ENCODE peak calls at places on chromosomes 13 and 19, in nine cellular contexts. One of them, this sample, is unnamed.
A peak's percentile ranks its signal among the peaks of the same experiment; 100 is the strongest.

GRCh38 chr19:20315543-20315942 is 148.5 kb downstream of the ZNF486 start:
- DNase-seq in CD8-positive, alpha-beta T cell: no peak
- DNase-seq in A549: no peak
- DNase-seq in AG04450: no peak
- DNase-seq in upper lobe of right lung: no peak
- DNase-seq in transverse colon: no peak
- DNase-seq in Peyer's patch: no peak
- DNase-seq in breast epithelium: no peak
- DNase-seq in endodermal cell: no peak
- DNase-seq in this sample: no peak

GRCh38 chr13:80530902-80531301 is 190.0 kb upstream of the SPRY2 start:
- DNase-seq in upper lobe of right lung: no peak
- DNase-seq in A549: no peak
- DNase-seq in CD8-positive, alpha-beta T cell: no peak
- DNase-seq in AG04450: no peak
- DNase-seq in transverse colon: no peak
- DNase-seq in breast epithelium: no peak
- DNase-seq in endodermal cell: no peak
- DNase-seq in Peyer's patch: no peak
- DNase-seq in this sample: no peak

GRCh38 chr19:11446652-11447301 is 11.3 kb downstream of the PRKCSH start:
- DNase-seq in AG04450: no peak
- DNase-seq in CD8-positive, alpha-beta T cell: peak; percentile 52
- DNase-seq in A549: peak; percentile 40
- DNase-seq in endodermal cell: peak; percentile 91
- DNase-seq in transverse colon: peak; percentile 50
- DNase-seq in Peyer's patch: peak; percentile 58
- DNase-seq in breast epithelium: no peak
- DNase-seq in upper lobe of right lung: peak; percentile 82
- DNase-seq in this sample: no peak

GRCh38 chr19:42634409-42635232 is 39.9 kb upstream of the CEACAM8 start:
- DNase-seq in upper lobe of right lung: no peak
- DNase-seq in A549: peak; percentile 71
- DNase-seq in transverse colon: peak; percentile 12
- DNase-seq in endodermal cell: peak; percentile 64
- DNase-seq in breast epithelium: no peak
- DNase-seq in AG04450: no peak
- DNase-seq in CD8-positive, alpha-beta T cell: peak; percentile 24
- DNase-seq in Peyer's patch: no peak
- DNase-seq in this sample: no peak

GRCh38 chr13:94661396-94661795 is 50.9 kb downstream of the SOX21 start:
- DNase-seq in breast epithelium: no peak
- DNase-seq in upper lobe of right lung: no peak
- DNase-seq in Peyer's patch: no peak
- DNase-seq in CD8-positive, alpha-beta T cell: no peak
- DNase-seq in A549: no peak
- DNase-seq in transverse colon: no peak
- DNase-seq in endodermal cell: no peak
- DNase-seq in AG04450: no peak
- DNase-seq in this sample: no peak

GRCh38 chr19:31105761-31106160 is 243.5 kb downstream of the TSHZ3 start:
- DNase-seq in endodermal cell: no peak
- DNase-seq in upper lobe of right lung: no peak
- DNase-seq in A549: no peak
- DNase-seq in AG04450: no peak
- DNase-seq in CD8-positive, alpha-beta T cell: no peak
- DNase-seq in transverse colon: no peak
- DNase-seq in breast epithelium: no peak
- DNase-seq in Peyer's patch: no peak
- DNase-seq in this sample: no peak

GRCh38 chr13:113220141-113220598 is 10.8 kb downstream of the CUL4A start:
- DNase-seq in Peyer's patch: peak; percentile 79
- DNase-seq in A549: no peak
- DNase-seq in breast epithelium: no peak
- DNase-seq in CD8-positive, alpha-beta T cell: no peak
- DNase-seq in AG04450: no peak
- DNase-seq in upper lobe of right lung: peak; percentile 73
- DNase-seq in transverse colon: peak; percentile 65
- DNase-seq in endodermal cell: peak; percentile 42
- DNase-seq in this sample: peak; percentile 86

GRCh38 chr19:1315470-1316166 is 29.9 kb downstream of the EFNA2 start:
- DNase-seq in endodermal cell: peak; percentile 86
- DNase-seq in Peyer's patch: peak; percentile 68
- DNase-seq in CD8-positive, alpha-beta T cell: peak; percentile 23
- DNase-seq in transverse colon: peak; percentile 64
- DNase-seq in A549: peak; percentile 52
- DNase-seq in AG04450: no peak
- DNase-seq in breast epithelium: no peak
- DNase-seq in upper lobe of right lung: peak; percentile 81
- DNase-seq in this sample: peak; percentile 63

GRCh38 chr19:1156305-1156801 is 17.7 kb downstream of the SBNO2 start:
- DNase-seq in Peyer's patch: no peak
- DNase-seq in breast epithelium: no peak
- DNase-seq in transverse colon: no peak
- DNase-seq in CD8-positive, alpha-beta T cell: no peak
- DNase-seq in upper lobe of right lung: peak; percentile 78
- DNase-seq in AG04450: no peak
- DNase-seq in endodermal cell: no peak
- DNase-seq in A549: peak; percentile 60
- DNase-seq in this sample: no peak

GRCh38 chr19:11479470-11480080 is 1.3 kb downstream of the ELAVL3 start:
- DNase-seq in AG04450: no peak
- DNase-seq in upper lobe of right lung: no peak
- DNase-seq in CD8-positive, alpha-beta T cell: no peak
- DNase-seq in transverse colon: peak; percentile 26
- DNase-seq in Peyer's patch: no peak
- DNase-seq in breast epithelium: no peak
- DNase-seq in A549: no peak
- DNase-seq in endodermal cell: peak; percentile 95
- DNase-seq in this sample: no peak

GRCh38 chr13:23848639-23849282 is 40.4 kb downstream of the MIPEP start:
- DNase-seq in Peyer's patch: no peak
- DNase-seq in transverse colon: no peak
- DNase-seq in AG04450: no peak
- DNase-seq in endodermal cell: no peak
- DNase-seq in upper lobe of right lung: no peak
- DNase-seq in A549: no peak
- DNase-seq in CD8-positive, alpha-beta T cell: no peak
- DNase-seq in breast epithelium: no peak
- DNase-seq in this sample: no peak

GRCh38 chr19:13835791-13836723 is 40.8 kb downstream of the ZSWIM4 start:
- DNase-seq in CD8-positive, alpha-beta T cell: no peak
- DNase-seq in transverse colon: no peak
- DNase-seq in endodermal cell: peak; percentile 47
- DNase-seq in upper lobe of right lung: peak; percentile 77
- DNase-seq in AG04450: no peak
- DNase-seq in Peyer's patch: no peak
- DNase-seq in A549: peak; percentile 78
- DNase-seq in breast epithelium: no peak
- DNase-seq in this sample: peak; percentile 55

GRCh38 chr19:12792048-12792852 is 964 bp downstream of the JUNB start:
- DNase-seq in Peyer's patch: peak; percentile 92
- DNase-seq in upper lobe of right lung: peak; percentile 89
- DNase-seq in A549: peak; percentile 60
- DNase-seq in transverse colon: peak; percentile 79
- DNase-seq in endodermal cell: peak; percentile 91
- DNase-seq in AG04450: no peak
- DNase-seq in breast epithelium: peak; percentile 79
- DNase-seq in CD8-positive, alpha-beta T cell: peak; percentile 78
- DNase-seq in this sample: peak; percentile 80

GRCh38 chr13:68810660-68811059 is 1297.0 kb upstream of the ATXN8OS start:
- DNase-seq in upper lobe of right lung: no peak
- DNase-seq in Peyer's patch: no peak
- DNase-seq in breast epithelium: no peak
- DNase-seq in endodermal cell: no peak
- DNase-seq in A549: peak; percentile 2
- DNase-seq in CD8-positive, alpha-beta T cell: no peak
- DNase-seq in AG04450: no peak
- DNase-seq in transverse colon: no peak
- DNase-seq in this sample: no peak

GRCh38 chr13:97268772-97269171 is 46.6 kb downstream of the MBNL2 start:
- DNase-seq in A549: no peak
- DNase-seq in endodermal cell: peak; percentile 76
- DNase-seq in transverse colon: no peak
- DNase-seq in upper lobe of right lung: no peak
- DNase-seq in breast epithelium: no peak
- DNase-seq in AG04450: no peak
- DNase-seq in CD8-positive, alpha-beta T cell: no peak
- DNase-seq in Peyer's patch: no peak
- DNase-seq in this sample: no peak

GRCh38 chr13:99653526-99653925 is 152.3 kb downstream of the TM9SF2 start:
- DNase-seq in Peyer's patch: no peak
- DNase-seq in CD8-positive, alpha-beta T cell: no peak
- DNase-seq in transverse colon: no peak
- DNase-seq in A549: no peak
- DNase-seq in endodermal cell: no peak
- DNase-seq in breast epithelium: no peak
- DNase-seq in AG04450: no peak
- DNase-seq in upper lobe of right lung: no peak
- DNase-seq in this sample: no peak

GRCh38 chr13:45511310-45512147 is 46.8 kb downstream of the COG3 start:
- DNase-seq in endodermal cell: no peak
- DNase-seq in breast epithelium: no peak
- DNase-seq in CD8-positive, alpha-beta T cell: peak; percentile 20
- DNase-seq in AG04450: peak; percentile 50
- DNase-seq in A549: peak; percentile 64
- DNase-seq in upper lobe of right lung: no peak
- DNase-seq in Peyer's patch: peak; percentile 60
- DNase-seq in transverse colon: no peak
- DNase-seq in this sample: no peak

GRCh38 chr13:49625392-49626137 is 2.7 kb upstream of the ARL11 start:
- DNase-seq in A549: peak; percentile 14
- DNase-seq in upper lobe of right lung: peak; percentile 85
- DNase-seq in Peyer's patch: peak; percentile 90
- DNase-seq in CD8-positive, alpha-beta T cell: no peak
- DNase-seq in transverse colon: peak; percentile 75
- DNase-seq in AG04450: no peak
- DNase-seq in endodermal cell: no peak
- DNase-seq in breast epithelium: no peak
- DNase-seq in this sample: peak; percentile 94
- H3K9me3 ChIP-seq in A549: no peaks in the 10 kb centered on the region
- H3K9me3 ChIP-seq in upper lobe of right lung: no peaks in the 10 kb centered on the region
- H3K9me3 ChIP-seq in Peyer's patch: no peaks in the 10 kb centered on the region
- H3K9me3 ChIP-seq in CD8-positive, alpha-beta T cell: no peaks in the 10 kb centered on the region
- H3K9me3 ChIP-seq in transverse colon: no peaks in the 10 kb centered on the region
- H3K9me3 ChIP-seq in AG04450: peaks cover 4% of the 10 kb centered on the region
- H3K9me3 ChIP-seq in endodermal cell: no peaks in the 10 kb centered on the region
- H3K9me3 ChIP-seq in breast epithelium: no peaks in the 10 kb centered on the region
- H3K9me3 ChIP-seq in this sample: no peaks in the 10 kb centered on the region

DNA sequence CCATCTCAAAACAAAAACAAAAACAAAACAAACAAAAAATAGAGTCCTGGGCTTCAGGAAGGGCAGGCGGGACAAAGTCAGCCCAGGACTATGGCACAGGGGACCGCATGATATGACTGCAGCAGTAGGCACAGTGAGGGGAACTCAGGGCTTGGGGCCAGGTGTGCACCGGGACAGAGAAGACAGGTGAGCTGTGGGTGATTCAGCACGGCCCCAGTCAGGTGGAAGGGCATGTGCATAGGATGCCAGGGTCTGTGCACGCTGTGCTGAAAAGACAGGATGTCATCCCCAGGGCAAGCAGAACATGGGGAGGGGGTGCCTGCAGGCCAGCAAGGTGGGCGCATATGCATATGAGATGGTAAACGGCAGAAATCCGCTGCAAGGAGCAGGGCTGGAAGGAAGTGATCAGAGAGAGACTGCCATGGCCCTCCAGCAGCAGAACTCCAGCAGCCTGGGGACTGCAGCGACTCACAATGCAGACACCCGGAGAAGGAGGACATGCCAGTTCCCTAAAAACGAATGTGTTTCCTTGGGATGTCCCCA is 15.0 kb downstream of the EPS15L1 start:
- DNase-seq in AG04450: no peak
- DNase-seq in CD8-positive, alpha-beta T cell: no peak
- DNase-seq in A549: no peak
- DNase-seq in endodermal cell: no peak
- DNase-seq in upper lobe of right lung: no peak
- DNase-seq in transverse colon: no peak
- DNase-seq in Peyer's patch: no peak
- DNase-seq in breast epithelium: no peak
- DNase-seq in this sample: no peak
- H3K4me3 ChIP-seq in AG04450: peak overlapping the region; percentile 15
- H3K4me3 ChIP-seq in CD8-positive, alpha-beta T cell: no peak overlapping the region
- H3K4me3 ChIP-seq in A549: no peak overlapping the region
- H3K4me3 ChIP-seq in endodermal cell: no peak overlapping the region
- H3K4me3 ChIP-seq in upper lobe of right lung: no peak overlapping the region
- H3K4me3 ChIP-seq in transverse colon: no peak overlapping the region
- H3K4me3 ChIP-seq in Peyer's patch: no peak overlapping the region
- H3K4me3 ChIP-seq in breast epithelium: peak overlapping the region; percentile 53
- H3K4me3 ChIP-seq in this sample: no peak overlapping the region

GRCh38 chr19:16911046-16911445 is 22.2 kb downstream of the F2RL3 start:
- DNase-seq in upper lobe of right lung: peak; percentile 28
- DNase-seq in CD8-positive, alpha-beta T cell: no peak
- DNase-seq in endodermal cell: no peak
- DNase-seq in breast epithelium: no peak
- DNase-seq in AG04450: no peak
- DNase-seq in transverse colon: no peak
- DNase-seq in Peyer's patch: peak; percentile 10
- DNase-seq in A549: no peak
- DNase-seq in this sample: no peak
- H3K9me3 ChIP-seq in upper lobe of right lung: peaks cover 4% of the 10 kb centered on the region
- H3K9me3 ChIP-seq in CD8-positive, alpha-beta T cell: no peaks in the 10 kb centered on the region
- H3K9me3 ChIP-seq in endodermal cell: peaks cover 16% of the 10 kb centered on the region
- H3K9me3 ChIP-seq in breast epithelium: peaks cover 31% of the 10 kb centered on the region
- H3K9me3 ChIP-seq in AG04450: peaks cover 45% of the 10 kb centered on the region
- H3K9me3 ChIP-seq in transverse colon: peaks cover 4% of the 10 kb centered on the region
- H3K9me3 ChIP-seq in Peyer's patch: no peaks in the 10 kb centered on the region
- H3K9me3 ChIP-seq in A549: peaks cover 14% of the 10 kb centered on the region
- H3K9me3 ChIP-seq in this sample: no peaks in the 10 kb centered on the region

GRCh38 chr13:109654341-109655205 is 131.8 kb downstream of the IRS2 start:
- DNase-seq in transverse colon: no peak
- DNase-seq in Peyer's patch: no peak
- DNase-seq in upper lobe of right lung: no peak
- DNase-seq in AG04450: no peak
- DNase-seq in endodermal cell: no peak
- DNase-seq in A549: no peak
- DNase-seq in breast epithelium: no peak
- DNase-seq in CD8-positive, alpha-beta T cell: no peak
- DNase-seq in this sample: no peak

GRCh38 chr13:109652536-109652935 is 133.8 kb downstream of the IRS2 start:
- DNase-seq in AG04450: no peak
- DNase-seq in endodermal cell: no peak
- DNase-seq in Peyer's patch: no peak
- DNase-seq in A549: no peak
- DNase-seq in upper lobe of right lung: no peak
- DNase-seq in transverse colon: no peak
- DNase-seq in breast epithelium: no peak
- DNase-seq in CD8-positive, alpha-beta T cell: no peak
- DNase-seq in this sample: no peak

GRCh38 chr13:109655611-109656010 is 130.8 kb downstream of the IRS2 start:
- DNase-seq in transverse colon: no peak
- DNase-seq in breast epithelium: no peak
- DNase-seq in CD8-positive, alpha-beta T cell: no peak
- DNase-seq in Peyer's patch: no peak
- DNase-seq in A549: no peak
- DNase-seq in upper lobe of right lung: no peak
- DNase-seq in AG04450: no peak
- DNase-seq in endodermal cell: no peak
- DNase-seq in this sample: no peak

GRCh38 chr13:109657395-109657794 is 129.0 kb downstream of the IRS2 start:
- DNase-seq in CD8-positive, alpha-beta T cell: no peak
- DNase-seq in transverse colon: no peak
- DNase-seq in A549: no peak
- DNase-seq in breast epithelium: no peak
- DNase-seq in Peyer's patch: no peak
- DNase-seq in upper lobe of right lung: no peak
- DNase-seq in AG04450: no peak
- DNase-seq in endodermal cell: no peak
- DNase-seq in this sample: no peak

GRCh38 chr13:109655206-109655600 is 131.2 kb downstream of the IRS2 start:
- DNase-seq in CD8-positive, alpha-beta T cell: no peak
- DNase-seq in endodermal cell: no peak
- DNase-seq in upper lobe of right lung: no peak
- DNase-seq in Peyer's patch: no peak
- DNase-seq in AG04450: no peak
- DNase-seq in breast epithelium: no peak
- DNase-seq in A549: no peak
- DNase-seq in transverse colon: no peak
- DNase-seq in this sample: no peak
- H3K4me3 ChIP-seq in CD8-positive, alpha-beta T cell: no peak overlapping the region
- H3K4me3 ChIP-seq in endodermal cell: no peak overlapping the region
- H3K4me3 ChIP-seq in upper lobe of right lung: no peak overlapping the region
- H3K4me3 ChIP-seq in Peyer's patch: no peak overlapping the region
- H3K4me3 ChIP-seq in AG04450: no peak overlapping the region
- H3K4me3 ChIP-seq in breast epithelium: no peak overlapping the region
- H3K4me3 ChIP-seq in A549: no peak overlapping the region
- H3K4me3 ChIP-seq in transverse colon: no peak overlapping the region
- H3K4me3 ChIP-seq in this sample: no peak overlapping the region

This sample was measured in right lobe of liver.